ENCODE peak calls at places on chromosomes 6 and 20, in five cellular contexts. V, P, I, K and R are unnamed samples.
A peak's percentile ranks its signal among the peaks of the same experiment; 100 is the strongest.

GRCh38 chr6:101083533-101084172 is 202.5 kb upstream of the ASCC3 start:
- DNase-seq in V (no peak), P (no peak), I (no peak), K (no peak), R (no peak)

GRCh38 chr6:63316113-63316512 is 3.7 kb downstream of the LGSN start:
- DNase-seq in V (no peak), P (no peak), I (no peak), K (no peak), R (no peak)

GRCh38 chr6:33197431-33198048 is 2.9 kb downstream of the RXRB start:
- DNase-seq in V (peak; percentile 36), P (no peak), I (no peak), K (no peak), R (no peak)

GRCh38 chr6:163354085-163354484 is 60.4 kb upstream of the QKI start:
- DNase-seq in V (no peak), P (no peak), I (no peak), K (no peak), R (no peak)

GRCh38 chr6:11798096-11798495 is 19.5 kb upstream of the ADTRP start:
- DNase-seq in V (no peak), P (no peak), I (no peak), K (no peak), R (no peak)

GRCh38 chr20:20946122-20946759 is 159.9 kb downstream of the LINC00237 start:
- DNase-seq in V (no peak), P (no peak), I (no peak), K (no peak), R (no peak)

GRCh38 chr6:99364026-99364425 is 14.6 kb upstream of the FAXC start:
- DNase-seq in V (no peak), P (no peak), I (no peak), K (no peak), R (no peak)

GRCh38 chr20:31861346-31862156 is 8.8 kb downstream of the DUSP15 start:
- DNase-seq in V (peak; percentile 59), P (peak; percentile 65), I (peak; percentile 59), K (peak; percentile 50), R (peak; percentile 17)

GRCh38 chr20:46739441-46740213 is 30.2 kb downstream of the SLC2A10 start:
- DNase-seq in V (no peak), P (no peak), I (no peak), K (no peak), R (no peak)

GRCh38 chr20:33702861-33703260 is 16.7 kb upstream of the E2F1 start:
- DNase-seq in V (peak; percentile 31), P (no peak), I (peak; percentile 75), K (no peak), R (no peak)